ENCODE peak calls at places on chromosomes 2 and 18, in four cellular contexts. D is PC-3, A is HCT116, O is GM23248. P is an unnamed sample. For H3K4me1 and H3K79me2, the result is how much of the 10 kb centered on the place peaks cover.

GRCh38 chr18:40687401-40687800 is 1267.6 kb upstream of the PIK3C3 start:
- DNase-seq in D (no peak), A (no peak), O (peak), P (no peak)

GRCh38 chr2:27966466-27966865 is 75.9 kb downstream of the BABAM2 start:
- DNase-seq in D (no peak), A (no peak), O (peak), P (peak)

GRCh38 chr2:40173276-40173675 is 278.6 kb downstream of the SLC8A1 start:
- DNase-seq in D (peak), A (no peak), O (peak), P (no peak)

GRCh38 chr2:173574713-173575112 is 220.0 kb downstream of the CDCA7 start:
- DNase-seq in D (peak), A (no peak), O (peak), P (no peak)

GRCh38 chr2:237498341-237498740 is 11.3 kb downstream of the MLPH start:
- DNase-seq in D (no peak), A (no peak), O (peak), P (no peak)

GRCh38 chr2:218230882-218231281 is 13.9 kb downstream of the ARPC2 start:
- DNase-seq in D (peak), A (no peak), O (peak), P (peak)

GRCh38 chr2:172178035-172178434 is 75.3 kb upstream of the DLX2 start:
- DNase-seq in D (peak), A (no peak), O (peak), P (no peak)

GRCh38 chr2:84474176-84474575 is 15.1 kb upstream of the SUCLG1 start:
- DNase-seq in D (peak), A (no peak), O (no peak), P (no peak)

GRCh38 chr2:10787176-10787968 is 25.2 kb downstream of the PDIA6 start:
- DNase-seq in D (no peak), A (no peak), O (peak), P (no peak)

GRCh38 chr2:228917195-228917594 is 353.9 kb downstream of the PID1 start:
- DNase-seq in D (peak), A (no peak), O (peak), P (no peak)

GRCh38 chr2:7674606-7675005 is 757.4 kb downstream of the RNF144A start:
- DNase-seq in D (no peak), A (no peak), O (peak), P (no peak)

DNA sequence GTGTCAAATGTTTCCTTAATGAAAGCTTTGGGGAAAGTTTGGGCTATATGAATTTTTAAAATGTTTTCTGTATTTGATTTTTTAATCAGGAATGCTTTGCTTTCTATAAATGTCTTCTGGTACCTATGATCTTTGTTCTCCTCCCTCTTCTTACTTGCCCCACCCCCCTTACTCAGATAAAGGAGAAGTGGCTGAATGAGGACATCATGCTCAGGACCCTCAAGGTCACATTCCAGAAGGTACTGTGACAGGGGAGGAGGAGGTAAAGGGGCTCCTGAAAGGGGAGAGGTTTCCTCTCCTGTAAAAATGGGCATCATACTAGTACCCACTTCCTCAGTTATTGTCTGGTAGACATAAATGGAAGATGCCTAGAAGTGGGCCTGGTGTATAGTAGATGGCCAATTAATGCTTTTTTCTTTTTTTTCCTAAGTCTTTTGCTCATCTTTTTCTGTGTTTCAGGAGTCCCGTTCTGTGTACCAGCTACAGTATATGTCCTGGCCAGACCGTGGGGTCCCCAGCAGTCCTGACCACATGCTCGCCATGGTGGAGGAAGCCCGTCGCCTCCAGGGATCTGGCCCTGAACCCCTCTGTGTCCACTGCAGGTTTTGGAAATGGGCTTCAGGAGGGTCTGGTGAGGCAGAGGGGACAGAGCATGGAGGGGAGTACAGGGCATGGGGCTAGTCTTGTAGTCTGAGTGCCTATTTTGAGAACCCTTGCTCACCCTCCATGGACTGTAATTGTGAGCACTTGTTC is 13.9 kb downstream of the PTPN18 start:
- DNase-seq in D (no peak), A (no peak), O (no peak), P (no peak)
- H3K4me1 ChIP-seq in D (under half), A (under half), O (under half), P (under half)

DNA sequence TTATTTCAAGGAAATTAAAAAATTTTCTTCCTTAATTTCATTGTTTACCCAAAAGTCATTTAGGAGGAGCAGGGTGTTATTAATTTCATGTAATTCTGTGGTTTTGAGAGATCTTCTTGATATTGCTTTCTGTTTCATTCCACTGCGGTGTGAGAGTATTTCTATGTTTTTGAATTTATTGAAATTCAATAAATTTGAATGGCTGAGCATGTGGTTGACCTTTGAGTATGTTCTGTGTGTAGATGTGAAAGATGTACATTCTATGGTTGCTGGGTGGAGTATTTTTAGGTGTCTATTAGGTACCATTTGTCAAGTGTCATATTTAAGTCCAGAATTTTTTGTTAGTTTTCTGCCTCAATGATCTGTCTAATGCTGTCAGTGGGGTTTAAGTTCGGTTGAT is 39.4 kb upstream of the LANCL1 start:
- DNase-seq in D (no peak), A (no peak), O (no peak), P (no peak)
- H2AFZ ChIP-seq in D (no peak), A (no peak), O (no peak), P (no peak)

GRCh38 chr2:241291977-241292376 is 23.5 kb downstream of the HDLBP start:
- DNase-seq in D (no peak), A (no peak), O (no peak), P (no peak)

GRCh38 chr2:241291152-241291551 is 24.3 kb downstream of the HDLBP start:
- DNase-seq in D (no peak), A (no peak), O (no peak), P (no peak)

GRCh38 chr2:241296767-241297166 is 18.7 kb downstream of the HDLBP start:
- DNase-seq in D (no peak), A (no peak), O (no peak), P (no peak)

GRCh38 chr2:241298554-241299165 is 16.8 kb downstream of the HDLBP start:
- DNase-seq in D (no peak), A (no peak), O (no peak), P (no peak)

GRCh38 chr2:241295326-241296095 is 20.0 kb downstream of the HDLBP start:
- DNase-seq in D (no peak), A (no peak), O (peak), P (no peak)
- H3K79me2 ChIP-seq in D (half or more), A (half or more), O (half or more), P (half or more)

GRCh38 chr2:241560181-241560882 is 1.8 kb downstream of the BOK start:
- DNase-seq in D (no peak), A (no peak), O (no peak), P (no peak)
- H3K4me1 ChIP-seq in D (half or more), A (under half), O (under half), P (under half)

GRCh38 chr2:43217228-43218220 is 8.9 kb downstream of the ZFP36L2 start:
- DNase-seq in D (no peak), A (no peak), O (peak), P (peak)

GRCh38 chr2:43219383-43220228 is 6.8 kb downstream of the ZFP36L2 start:
- DNase-seq in D (peak), A (peak), O (peak), P (peak)

GRCh38 chr2:43220229-43220981 is 6.0 kb downstream of the ZFP36L2 start:
- DNase-seq in D (peak), A (no peak), O (peak), P (no peak)

GRCh38 chr2:43218221-43218549 is 8.2 kb downstream of the ZFP36L2 start:
- DNase-seq in D (no peak), A (no peak), O (peak), P (no peak)

GRCh38 chr2:43218550-43219382 is 7.6 kb downstream of the ZFP36L2 start:
- DNase-seq in D (peak), A (no peak), O (peak), P (peak)
- H2AFZ ChIP-seq in D (peak), A (no peak), O (peak), P (no peak)

DNA sequence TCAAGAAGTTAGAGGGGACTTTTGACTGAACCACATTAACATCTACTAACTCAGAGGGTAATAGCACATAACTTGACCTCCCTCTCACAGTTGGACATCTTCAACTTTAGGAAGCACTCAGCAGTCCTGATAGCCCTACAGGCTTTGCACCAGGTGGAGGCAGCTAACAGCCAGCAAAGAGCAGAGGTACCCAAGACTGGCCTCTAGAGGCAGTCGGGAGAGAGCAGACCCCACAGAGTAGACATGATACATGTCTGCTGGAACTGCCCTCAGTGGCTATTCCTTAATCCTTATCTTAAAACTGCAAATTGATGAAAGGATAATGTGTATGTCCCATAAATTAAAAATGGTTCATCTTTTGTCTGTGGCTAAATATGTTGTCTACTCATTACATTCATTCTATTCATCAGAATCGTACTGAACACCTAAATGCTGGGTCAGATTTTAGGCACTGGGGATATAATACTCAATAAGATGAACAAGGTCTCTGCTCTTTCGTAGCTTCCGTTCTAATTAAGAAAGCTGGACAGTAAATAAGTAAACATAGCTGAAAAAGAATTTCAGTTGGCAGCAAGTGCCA is 49.8 kb downstream of the CAB39 start:
- DNase-seq in D (peak), A (no peak), O (peak), P (peak)
- H3K79me2 ChIP-seq in D (half or more), A (under half), O (half or more), P (half or more)